ENCODE peak calls at places on chromosomes 11 and 22, in seven cellular contexts. One of them, this sample, is unnamed.

GRCh38 chr22:27399161-27399560 is 402.4 kb downstream of the MN1 start:
- DNase-seq in HepG2: no peak
- DNase-seq in HCT116: no peak
- DNase-seq in GM23338: no peak
- DNase-seq in K562: no peak
- DNase-seq in H1: no peak
- DNase-seq in GM12878: no peak
- DNase-seq in this sample: no peak

GRCh38 chr11:68337399-68337835 is 25.0 kb downstream of the LRP5 start:
- DNase-seq in HepG2: no peak
- DNase-seq in HCT116: no peak
- DNase-seq in GM23338: no peak
- DNase-seq in K562: no peak
- DNase-seq in H1: no peak
- DNase-seq in GM12878: no peak
- DNase-seq in this sample: no peak

GRCh38 chr11:67648140-67648795 is 2.3 kb downstream of the ACY3 start:
- DNase-seq in HepG2: peak
- DNase-seq in HCT116: peak
- DNase-seq in GM23338: peak
- DNase-seq in K562: peak
- DNase-seq in H1: no peak
- DNase-seq in GM12878: no peak
- DNase-seq in this sample: no peak

GRCh38 chr11:66365711-66366619 is 5.6 kb downstream of the SLC29A2 start:
- DNase-seq in HepG2: no peak
- DNase-seq in HCT116: no peak
- DNase-seq in GM23338: no peak
- DNase-seq in K562: peak
- DNase-seq in H1: no peak
- DNase-seq in GM12878: no peak
- DNase-seq in this sample: no peak

GRCh38 chr11:44443836-44444769 is 121.4 kb upstream of the CD82 start:
- DNase-seq in HepG2: no peak
- DNase-seq in HCT116: no peak
- DNase-seq in GM23338: peak
- DNase-seq in K562: no peak
- DNase-seq in H1: no peak
- DNase-seq in GM12878: no peak
- DNase-seq in this sample: no peak

GRCh38 chr11:86511086-86511551 is 136.4 kb downstream of the CCDC81 start:
- DNase-seq in HepG2: no peak
- DNase-seq in HCT116: no peak
- DNase-seq in GM23338: no peak
- DNase-seq in K562: peak
- DNase-seq in H1: no peak
- DNase-seq in GM12878: peak
- DNase-seq in this sample: peak

GRCh38 chr22:29073618-29074275 is 912 bp downstream of the KREMEN1 start:
- DNase-seq in HepG2: peak
- DNase-seq in HCT116: no peak
- DNase-seq in GM23338: peak
- DNase-seq in K562: no peak
- DNase-seq in H1: no peak
- DNase-seq in GM12878: no peak
- DNase-seq in this sample: no peak

GRCh38 chr11:46386674-46387073 is 4.9 kb downstream of the CHRM4 start:
- DNase-seq in HepG2: no peak
- DNase-seq in HCT116: no peak
- DNase-seq in GM23338: no peak
- DNase-seq in K562: no peak
- DNase-seq in H1: no peak
- DNase-seq in GM12878: no peak
- DNase-seq in this sample: no peak

GRCh38 chr22:35352214-35353111 is 28.4 kb upstream of the HMOX1 start:
- DNase-seq in HepG2: peak
- DNase-seq in HCT116: no peak
- DNase-seq in GM23338: peak
- DNase-seq in K562: peak
- DNase-seq in H1: no peak
- DNase-seq in GM12878: no peak
- DNase-seq in this sample: peak

GRCh38 chr11:32418836-32419235 is 16.5 kb downstream of the WT1 start:
- DNase-seq in HepG2: no peak
- DNase-seq in HCT116: no peak
- DNase-seq in GM23338: no peak
- DNase-seq in K562: no peak
- DNase-seq in H1: no peak
- DNase-seq in GM12878: no peak
- DNase-seq in this sample: no peak

GRCh38 chr22:20213833-20214708 is 54.0 kb downstream of the RTN4R start:
- DNase-seq in HepG2: no peak
- DNase-seq in HCT116: no peak
- DNase-seq in GM23338: no peak
- DNase-seq in K562: no peak
- DNase-seq in H1: no peak
- DNase-seq in GM12878: no peak
- DNase-seq in this sample: no peak

GRCh38 chr11:7651140-7651551 is 22.2 kb downstream of the CYB5R2 start:
- DNase-seq in HepG2: no peak
- DNase-seq in HCT116: no peak
- DNase-seq in GM23338: no peak
- DNase-seq in K562: no peak
- DNase-seq in H1: no peak
- DNase-seq in GM12878: no peak
- DNase-seq in this sample: no peak

GRCh38 chr22:41925783-41926460 is 684 bp downstream of the TNFRSF13C start:
- DNase-seq in HepG2: peak
- DNase-seq in HCT116: no peak
- DNase-seq in GM23338: peak
- DNase-seq in K562: peak
- DNase-seq in H1: no peak
- DNase-seq in GM12878: no peak
- DNase-seq in this sample: peak

GRCh38 chr11:9057032-9057431 is 34.4 kb downstream of the SCUBE2 start:
- DNase-seq in HepG2: no peak
- DNase-seq in HCT116: no peak
- DNase-seq in GM23338: no peak
- DNase-seq in K562: no peak
- DNase-seq in H1: no peak
- DNase-seq in GM12878: no peak
- DNase-seq in this sample: peak

GRCh38 chr11:17543574-17544180 is 539 bp downstream of the USH1C start:
- DNase-seq in HepG2: no peak
- DNase-seq in HCT116: no peak
- DNase-seq in GM23338: peak
- DNase-seq in K562: no peak
- DNase-seq in H1: no peak
- DNase-seq in GM12878: no peak
- DNase-seq in this sample: no peak

GRCh38 chr22:24576793-24577192 is 16.1 kb downstream of the LRRC75B start:
- DNase-seq in HepG2: no peak
- DNase-seq in HCT116: no peak
- DNase-seq in GM23338: no peak
- DNase-seq in K562: no peak
- DNase-seq in H1: no peak
- DNase-seq in GM12878: no peak
- DNase-seq in this sample: no peak

GRCh38 chr11:78742430-78742829 is 167.8 kb upstream of the NARS2 start:
- DNase-seq in HepG2: no peak
- DNase-seq in HCT116: no peak
- DNase-seq in GM23338: no peak
- DNase-seq in K562: no peak
- DNase-seq in H1: no peak
- DNase-seq in GM12878: no peak
- DNase-seq in this sample: no peak

GRCh38 chr11:119195680-119196079 is 10.4 kb downstream of the NHERF4 start:
- DNase-seq in HepG2: peak
- DNase-seq in HCT116: peak
- DNase-seq in GM23338: peak
- DNase-seq in K562: peak
- DNase-seq in H1: peak
- DNase-seq in GM12878: no peak
- DNase-seq in this sample: peak

GRCh38 chr11:73267122-73267846 is 4.9 kb upstream of the P2RY6 start:
- DNase-seq in HepG2: no peak
- DNase-seq in HCT116: no peak
- DNase-seq in GM23338: no peak
- DNase-seq in K562: no peak
- DNase-seq in H1: no peak
- DNase-seq in GM12878: no peak
- DNase-seq in this sample: no peak

GRCh38 chr22:39251762-39252460 is 7.1 kb upstream of the PDGFB start:
- DNase-seq in HepG2: peak
- DNase-seq in HCT116: no peak
- DNase-seq in GM23338: no peak
- DNase-seq in K562: no peak
- DNase-seq in H1: no peak
- DNase-seq in GM12878: no peak
- DNase-seq in this sample: no peak

GRCh38 chr11:88103337-88104206 is 71.7 kb downstream of the RAB38 start:
- DNase-seq in HepG2: peak
- DNase-seq in HCT116: peak
- DNase-seq in GM23338: peak
- DNase-seq in K562: peak
- DNase-seq in H1: peak
- DNase-seq in GM12878: peak
- DNase-seq in this sample: peak

GRCh38 chr11:22341582-22341919 is 3.4 kb downstream of the SLC17A6 start:
- DNase-seq in HepG2: no peak
- DNase-seq in HCT116: no peak
- DNase-seq in GM23338: peak
- DNase-seq in K562: no peak
- DNase-seq in H1: no peak
- DNase-seq in GM12878: no peak
- DNase-seq in this sample: no peak
- TF ChIP-seq EZH2 in HepG2: no peak
- TF ChIP-seq EZH2 in HCT116: no peak
- TF ChIP-seq EZH2 in GM23338: no peak
- TF ChIP-seq EZH2 in K562: no peak
- TF ChIP-seq EZH2 in H1: no peak
- TF ChIP-seq EZH2 in GM12878: no peak
- TF ChIP-seq EZH2 in this sample: peak

GRCh38 chr11:97461934-97462333 is 1072.1 kb downstream of the JRKL start:
- DNase-seq in HepG2: no peak
- DNase-seq in HCT116: no peak
- DNase-seq in GM23338: no peak
- DNase-seq in K562: no peak
- DNase-seq in H1: no peak
- DNase-seq in GM12878: no peak
- DNase-seq in this sample: no peak
- TF ChIP-seq POLR2AphosphoS5 in HepG2: no peak
- TF ChIP-seq POLR2AphosphoS5 in HCT116: no peak
- TF ChIP-seq POLR2AphosphoS5 in GM23338: no peak
- TF ChIP-seq POLR2AphosphoS5 in K562: no peak
- TF ChIP-seq POLR2AphosphoS5 in H1: no peak
- TF ChIP-seq POLR2AphosphoS5 in GM12878: no peak
- TF ChIP-seq POLR2AphosphoS5 in this sample: no peak

DNA sequence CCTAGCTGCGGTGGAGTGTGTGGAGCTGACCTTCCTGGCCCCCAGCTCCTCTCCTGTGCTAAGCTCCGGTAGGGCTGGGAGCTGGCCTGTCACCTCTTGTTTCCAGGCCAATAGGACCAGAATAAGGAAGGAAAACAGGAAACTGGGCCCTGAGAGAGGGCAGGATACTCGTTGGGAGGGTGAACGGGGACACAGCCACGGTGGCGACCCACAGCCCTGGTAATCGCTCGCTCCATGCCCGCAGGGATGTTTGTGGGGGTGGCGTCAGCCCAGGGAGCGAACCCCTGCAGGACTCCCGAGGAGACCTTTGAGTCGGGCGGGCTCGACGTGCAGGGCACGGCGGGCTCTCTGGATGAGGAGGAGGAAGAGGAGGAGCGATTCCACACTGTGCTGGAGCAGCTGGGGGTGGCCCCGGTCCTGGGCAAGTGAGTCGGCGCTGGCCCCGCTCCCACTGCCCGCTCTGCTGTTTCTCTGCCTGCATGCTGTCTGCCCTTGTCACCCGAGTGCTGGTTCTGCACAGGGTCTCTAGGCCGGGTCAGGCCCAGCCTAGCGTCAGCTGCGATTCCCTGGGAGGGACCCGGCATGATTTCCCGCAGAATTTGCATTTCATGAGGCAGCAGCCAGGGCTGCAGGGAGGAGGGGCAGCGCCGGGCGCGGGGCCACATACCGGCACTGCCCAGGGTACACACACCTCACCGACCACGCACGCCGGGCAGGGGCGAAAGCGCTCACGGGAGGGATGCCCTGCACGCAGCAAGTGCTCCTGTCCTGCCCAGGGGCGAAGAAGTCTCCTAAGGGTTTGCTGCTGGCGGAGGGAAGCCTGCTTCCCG is 1.6 kb downstream of the CRACR2B start:
- DNase-seq in HepG2: no peak
- DNase-seq in HCT116: no peak
- DNase-seq in GM23338: peak
- DNase-seq in K562: no peak
- DNase-seq in H1: no peak
- DNase-seq in GM12878: no peak
- DNase-seq in this sample: peak
- TF ChIP-seq EZH2 in HepG2: no peak
- TF ChIP-seq EZH2 in HCT116: no peak
- TF ChIP-seq EZH2 in GM23338: no peak
- TF ChIP-seq EZH2 in K562: no peak
- TF ChIP-seq EZH2 in H1: no peak
- TF ChIP-seq EZH2 in GM12878: no peak
- TF ChIP-seq EZH2 in this sample: no peak

DNA sequence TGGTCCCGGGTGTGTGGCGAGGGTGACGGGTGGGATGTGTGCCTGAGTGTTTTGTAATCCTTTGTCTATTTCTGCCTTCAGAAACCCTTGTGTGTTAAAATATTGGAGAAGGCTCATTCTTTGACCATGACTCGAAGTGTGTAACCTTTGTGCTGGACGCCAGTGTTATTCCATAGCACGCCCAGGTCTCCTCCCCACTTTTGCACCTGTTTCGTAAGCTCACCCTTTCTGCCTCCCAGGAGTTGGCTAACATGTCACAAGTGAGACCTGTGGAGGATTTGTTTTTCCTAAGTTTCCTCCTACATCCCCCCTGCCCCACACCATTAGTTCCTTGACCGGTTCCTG is 382 bp downstream of the C11orf54 start:
- DNase-seq in HepG2: peak
- DNase-seq in HCT116: no peak
- DNase-seq in GM23338: peak
- DNase-seq in K562: peak
- DNase-seq in H1: no peak
- DNase-seq in GM12878: no peak
- DNase-seq in this sample: no peak
- TF ChIP-seq POLR2AphosphoS5 in HepG2: peak
- TF ChIP-seq POLR2AphosphoS5 in HCT116: no peak
- TF ChIP-seq POLR2AphosphoS5 in GM23338: no peak
- TF ChIP-seq POLR2AphosphoS5 in K562: no peak
- TF ChIP-seq POLR2AphosphoS5 in H1: no peak
- TF ChIP-seq POLR2AphosphoS5 in GM12878: no peak
- TF ChIP-seq POLR2AphosphoS5 in this sample: no peak

GRCh38 chr11:11620251-11620965 is 1.4 kb downstream of the GALNT18 start:
- DNase-seq in HepG2: no peak
- DNase-seq in HCT116: peak
- DNase-seq in GM23338: peak
- DNase-seq in K562: no peak
- DNase-seq in H1: no peak
- DNase-seq in GM12878: no peak
- DNase-seq in this sample: no peak
- TF ChIP-seq EZH2 in HepG2: no peak
- TF ChIP-seq EZH2 in HCT116: no peak
- TF ChIP-seq EZH2 in GM23338: no peak
- TF ChIP-seq EZH2 in K562: no peak
- TF ChIP-seq EZH2 in H1: no peak
- TF ChIP-seq EZH2 in GM12878: no peak
- TF ChIP-seq EZH2 in this sample: peak